ENCODE peak calls at places on chromosomes 12 and 14, in five cellular contexts. H is cardiac fibroblast, C is A549, U is heart left ventricle, M is fibroblast of pulmonary artery. I is an unnamed sample.

GRCh38 chr14:23145794-23146422 is 26.9 kb upstream of the CEBPE start:
- DNase-seq in H (peak), C (no peak), U (no peak), M (peak), I (no peak)

GRCh38 chr14:101908795-101909194 is 55.6 kb upstream of the DYNC1H1 start:
- DNase-seq in H (no peak), C (no peak), U (no peak), M (no peak), I (no peak)

GRCh38 chr14:76056128-76056527 is 70.6 kb downstream of the IFT43 start:
- DNase-seq in H (peak), C (peak), U (no peak), M (peak), I (no peak)

GRCh38 chr12:12191008-12191407 is 75.8 kb downstream of the LRP6 start:
- DNase-seq in H (no peak), C (no peak), U (no peak), M (no peak), I (no peak)

GRCh38 chr12:32455607-32456063 is 56.3 kb downstream of the FGD4 start:
- DNase-seq in H (peak), C (peak), U (peak), M (peak), I (peak)

GRCh38 chr12:401235-402126 is at the start of gene CCDC77:
- DNase-seq in H (peak), C (peak), U (peak), M (peak), I (peak)

GRCh38 chr12:109714141-109714912 is 702 bp downstream of the FAM222A start:
- DNase-seq in H (peak), C (peak), U (peak), M (peak), I (no peak)

GRCh38 chr12:2336409-2336829 is 283.6 kb downstream of the CACNA1C start:
- DNase-seq in H (peak), C (no peak), U (no peak), M (peak), I (peak)

GRCh38 chr12:72570601-72571000 is 298.4 kb downstream of the TRHDE start:
- DNase-seq in H (no peak), C (no peak), U (no peak), M (no peak), I (no peak)
- TF ChIP-seq CTCF in H (no peak), C (no peak), U (no peak), M (no peak), I (peak)

GRCh38 chr12:132582058-132582420 is 28.3 kb downstream of the LRCOL1 start:
- DNase-seq in H (no peak), C (no peak), U (no peak), M (no peak), I (no peak)
- H3K4me3 ChIP-seq in H (no peak), C (no peak), U (peak), M (no peak), I (no peak)

GRCh38 chr12:26121841-26122680 is 2.8 kb downstream of the BHLHE41 start:
- DNase-seq in H (peak), C (no peak), U (peak), M (peak), I (no peak)
- TF ChIP-seq CTCF in H (no peak), C (peak), U (no peak), M (no peak), I (no peak)

GRCh38 chr12:131904346-131904745 is 9.9 kb downstream of the ULK1 start:
- DNase-seq in H (no peak), C (no peak), U (no peak), M (no peak), I (no peak)
- H3K4me3 ChIP-seq in H (no peak), C (no peak), U (no peak), M (no peak), I (no peak)

I was measured in epithelial cell of proximal tubule.